ENCODE peak calls at places on chromosomes 6 and 20, in eight cellular contexts. O is lower lobe of right lung, A is kidney epithelial cell, E is ascending aorta, L is GM06990, S is mammary epithelial cell, D is heart left ventricle, R is transverse colon. T is an unnamed sample.

GRCh38 chr6:148935705-148936306 is 189.0 kb downstream of the UST start:
- DNase-seq in O (no peak), A (no peak), E (no peak), L (no peak), S (peak; percentile 79), D (no peak), R (no peak), T (no peak)

GRCh38 chr6:113120577-113121285 is 736.4 kb upstream of the MARCKS start:
- DNase-seq in O (no peak), A (peak; percentile 78), E (no peak), L (no peak), S (peak; percentile 97), D (no peak), R (no peak), T (peak; percentile 100)

GRCh38 chr6:73652637-73653570 is 888 bp downstream of the SLC17A5 start:
- DNase-seq in O (peak; percentile 69), A (no peak), E (peak; percentile 77), L (peak; percentile 68), S (peak; percentile 59), D (peak; percentile 71), R (peak; percentile 72), T (peak; percentile 57)

GRCh38 chr6:133955582-133956412 is 2.8 kb downstream of the TBPL1 start:
- DNase-seq in O (no peak), A (no peak), E (no peak), L (no peak), S (no peak), D (no peak), R (no peak), T (no peak)

GRCh38 chr20:20713244-20713765 is 861 bp upstream of the RALGAPA2 start:
- DNase-seq in O (peak; percentile 49), A (no peak), E (peak; percentile 65), L (no peak), S (no peak), D (no peak), R (peak; percentile 10), T (no peak)

GRCh38 chr6:70724524-70724923 is 56.8 kb downstream of the SMAP1 start:
- DNase-seq in O (no peak), A (no peak), E (no peak), L (no peak), S (no peak), D (no peak), R (no peak), T (no peak)

GRCh38 chr6:132865364-132865763 is 51.0 kb downstream of the RPS12 start:
- DNase-seq in O (no peak), A (no peak), E (no peak), L (peak; percentile 15), S (no peak), D (no peak), R (no peak), T (no peak)

GRCh38 chr6:107823047-107823557 is 1.0 kb downstream of the SCML4 start:
- DNase-seq in O (no peak), A (no peak), E (no peak), L (peak; percentile 19), S (no peak), D (no peak), R (no peak), T (no peak)

GRCh38 chr6:31665501-31666336 is at the start of gene CSNK2B:
- DNase-seq in O (peak; percentile 99), A (peak; percentile 87), E (peak; percentile 99), L (peak; percentile 96), S (peak; percentile 98), D (peak; percentile 99), R (peak; percentile 99), T (peak; percentile 97)

GRCh38 chr20:10673176-10673830 is 496 bp downstream of the JAG1 start:
- DNase-seq in O (peak; percentile 59), A (no peak), E (no peak), L (peak; percentile 43), S (no peak), D (no peak), R (peak; percentile 32), T (no peak)

GRCh38 chr20:14984768-14985622 is 647.6 kb upstream of the FLRT3 start:
- DNase-seq in O (no peak), A (no peak), E (no peak), L (no peak), S (no peak), D (no peak), R (no peak), T (no peak)

GRCh38 chr6:90027004-90027403 is 132.7 kb downstream of the GJA10 start:
- DNase-seq in O (no peak), A (no peak), E (no peak), L (no peak), S (no peak), D (no peak), R (no peak), T (no peak)

GRCh38 chr6:90028080-90028778 is 134.0 kb downstream of the GJA10 start:
- DNase-seq in O (no peak), A (no peak), E (no peak), L (no peak), S (no peak), D (no peak), R (no peak), T (no peak)

GRCh38 chr6:90026216-90026615 is 131.9 kb downstream of the GJA10 start:
- DNase-seq in O (no peak), A (no peak), E (no peak), L (no peak), S (peak; percentile 10), D (no peak), R (no peak), T (no peak)

GRCh38 chr6:90025418-90026089 is 131.3 kb downstream of the GJA10 start:
- DNase-seq in O (no peak), A (peak; percentile 65), E (no peak), L (no peak), S (peak; percentile 86), D (no peak), R (no peak), T (peak; percentile 93)

DNA sequence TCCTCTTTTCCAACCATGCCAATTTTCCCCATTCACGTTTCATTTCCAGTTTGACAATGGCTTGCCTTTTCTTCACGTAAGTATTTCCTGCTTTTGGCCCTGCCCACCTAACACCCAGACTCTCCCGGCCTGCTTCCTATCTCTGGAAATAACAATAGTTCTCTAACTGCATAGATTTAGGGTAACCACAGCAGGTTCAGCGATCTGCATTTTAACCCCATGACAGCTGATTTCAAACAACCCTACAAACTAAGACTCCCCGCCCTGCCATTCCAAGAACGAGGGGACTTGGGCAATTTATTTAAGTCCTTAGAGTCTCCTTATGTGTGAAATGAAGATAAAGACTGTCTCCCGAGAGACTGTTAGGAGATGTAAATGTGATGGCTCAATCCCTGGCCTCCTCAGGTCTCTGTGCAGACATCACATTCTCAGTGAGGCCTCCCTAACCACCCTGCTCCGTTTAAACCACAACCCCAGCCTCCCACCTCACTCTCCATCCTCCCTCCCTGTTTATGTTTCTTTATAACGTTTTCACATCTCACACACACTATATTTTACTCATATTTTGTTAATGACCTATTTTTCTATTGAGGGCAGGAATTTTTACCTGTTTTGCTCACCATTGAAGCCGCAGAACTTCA is 134.8 kb downstream of the GJA10 start:
- DNase-seq in O (no peak), A (no peak), E (no peak), L (no peak), S (no peak), D (no peak), R (no peak), T (no peak)
- H3K4me3 ChIP-seq in O (no peak overlapping the region), A (no peak overlapping the region), E (no peak overlapping the region), L (no peak overlapping the region), S (no peak overlapping the region), D (no peak overlapping the region), R (no peak overlapping the region), T (no peak overlapping the region)

DNA sequence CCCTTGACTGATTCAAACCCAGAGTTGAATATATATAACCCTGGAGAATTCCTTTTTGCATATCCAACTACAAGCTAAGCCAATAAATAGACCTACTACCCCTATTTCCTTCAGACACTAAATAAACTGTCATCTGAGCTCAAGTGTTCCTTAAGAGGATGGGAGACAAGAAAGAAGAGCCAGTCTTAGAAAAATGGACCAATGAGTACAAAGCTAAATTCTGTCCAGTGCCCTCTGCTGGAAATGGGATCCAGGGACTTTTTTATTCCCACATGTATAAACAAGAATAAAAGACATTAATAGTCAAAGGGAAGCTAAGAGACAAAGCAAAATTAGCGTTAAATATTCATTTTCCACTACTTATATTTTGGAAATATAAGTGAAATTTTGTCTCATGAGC is 4.8 kb downstream of the PPP1R10 start:
- DNase-seq in O (no peak), A (no peak), E (no peak), L (no peak), S (no peak), D (no peak), R (no peak), T (peak; percentile 51)
- TF ChIP-seq CTCF in O (peak; percentile 21), A (peak; percentile 43), E (no peak), L (peak; percentile 11), S (peak; percentile 10), D (no peak), R (no peak), T (peak; percentile 42)

GRCh38 chr6:42921801-42922200 is 5.9 kb downstream of the PTCRA start:
- DNase-seq in O (no peak), A (no peak), E (no peak), L (no peak), S (no peak), D (no peak), R (no peak), T (no peak)
- H3K4me3 ChIP-seq in O (no peak overlapping the region), A (no peak overlapping the region), E (no peak overlapping the region), L (no peak overlapping the region), S (no peak overlapping the region), D (no peak overlapping the region), R (no peak overlapping the region), T (no peak overlapping the region)

GRCh38 chr20:36482044-36482473 is 59.3 kb upstream of the MYL9 start:
- DNase-seq in O (peak; percentile 66), A (no peak), E (no peak), L (no peak), S (no peak), D (peak; percentile 72), R (no peak), T (no peak)

GRCh38 chr20:36483205-36483918 is 58.0 kb upstream of the MYL9 start:
- DNase-seq in O (no peak), A (no peak), E (no peak), L (no peak), S (no peak), D (no peak), R (no peak), T (no peak)

GRCh38 chr20:36480456-36481048 is 60.8 kb upstream of the MYL9 start:
- DNase-seq in O (no peak), A (no peak), E (no peak), L (no peak), S (no peak), D (no peak), R (no peak), T (no peak)

GRCh38 chr20:36479938-36480337 is 61.4 kb upstream of the MYL9 start:
- DNase-seq in O (no peak), A (no peak), E (no peak), L (no peak), S (no peak), D (no peak), R (no peak), T (no peak)

DNA sequence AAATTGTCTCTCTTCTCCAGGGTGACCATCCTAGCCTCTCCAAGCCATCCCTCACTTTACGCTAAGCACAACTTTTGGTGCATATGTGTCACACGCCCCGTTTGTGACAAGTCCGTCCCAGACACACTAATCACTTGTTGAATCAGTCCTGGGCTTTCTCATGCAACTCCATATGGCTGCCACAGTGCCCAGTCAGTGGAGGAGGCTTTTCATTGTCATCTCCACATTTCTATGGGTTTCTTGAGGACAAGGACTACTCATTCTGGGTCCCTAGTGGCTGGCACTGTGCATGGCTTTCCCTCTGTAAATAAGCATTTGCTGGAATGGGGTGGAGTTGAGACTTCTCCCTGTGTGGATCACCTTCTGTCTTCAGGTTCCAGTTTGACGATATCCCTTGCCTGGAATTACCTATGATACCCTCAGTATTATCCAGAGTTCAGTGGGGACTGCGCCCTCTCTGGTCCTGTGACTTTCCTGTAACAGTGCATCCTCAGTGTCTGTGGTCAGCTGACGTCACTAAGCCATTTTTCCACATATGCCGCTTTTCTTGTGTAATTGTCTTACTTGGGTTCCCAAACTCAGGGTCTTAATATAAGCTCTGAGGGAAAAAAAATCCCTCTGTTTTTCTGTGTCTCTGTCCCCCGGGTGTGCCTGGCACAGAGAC is 59.8 kb upstream of the MYL9 start:
- DNase-seq in O (peak; percentile 20), A (no peak), E (no peak), L (no peak), S (no peak), D (no peak), R (no peak), T (no peak)
- TF ChIP-seq CTCF in O (no peak), A (no peak), E (no peak), L (no peak), S (no peak), D (no peak), R (no peak), T (peak; percentile 10)

T was measured in fibroblast of villous mesenchyme.